ENCODE peak calls at places on chromosomes 4 and X, in six cellular contexts. N is SK-N-SH, A is GM12878, Y is HCT116, B is GM23338, F is A549. J is an unnamed sample.

GRCh38 chr4:88981571-88981970 is 75.4 kb downstream of the FAM13A start:
- DNase-seq in N (no peak), A (no peak), Y (no peak), B (no peak), F (no peak), J (no peak)

GRCh38 chrX:34288782-34289181 is 156.7 kb upstream of the FAM47A start:
- DNase-seq in N (no peak), A (no peak), Y (no peak), B (no peak), F (no peak), J (no peak)

GRCh38 chrX:6005856-6006255 is 222.8 kb downstream of the NLGN4X start:
- DNase-seq in N (no peak), A (no peak), Y (no peak), B (no peak), F (no peak), J (no peak)

GRCh38 chr4:153947998-153948397 is 159.1 kb upstream of the SFRP2 start:
- DNase-seq in N (no peak), A (no peak), Y (no peak), B (no peak), F (no peak), J (no peak)

GRCh38 chr4:39032218-39033085 is at the start of gene TMEM156:
- DNase-seq in N (no peak), A (peak; percentile 82), Y (no peak), B (no peak), F (peak; percentile 78), J (peak; percentile 81)

GRCh38 chr4:102606846-102607440 is 105.8 kb downstream of the NFKB1 start:
- DNase-seq in N (no peak), A (no peak), Y (no peak), B (no peak), F (no peak), J (no peak)

GRCh38 chrX:20968996-20969395 is 405.2 kb upstream of the CNKSR2 start:
- DNase-seq in N (no peak), A (no peak), Y (no peak), B (no peak), F (peak; percentile 11), J (no peak)

GRCh38 chrX:1657367-1658082 is 42.7 kb downstream of the ASMT start:
- DNase-seq in N (no peak), A (peak; percentile 62), Y (no peak), B (no peak), F (peak; percentile 66), J (peak; percentile 64)

GRCh38 chr4:38132140-38132673 is 172.0 kb downstream of the PTTG2 start:
- DNase-seq in N (peak; percentile 49), A (peak; percentile 100), Y (no peak), B (peak; percentile 48), F (no peak), J (no peak)

GRCh38 chr4:6302869-6303268 is 33.2 kb downstream of the WFS1 start:
- DNase-seq in N (no peak), A (no peak), Y (no peak), B (no peak), F (no peak), J (no peak)

GRCh38 chr4:88008133-88008621 is 742 bp downstream of the PKD2 start:
- DNase-seq in N (peak; percentile 81), A (no peak), Y (no peak), B (peak; percentile 86), F (peak; percentile 30), J (no peak)

GRCh38 chr4:37002625-37003024 is 241.9 kb upstream of the NWD2 start:
- DNase-seq in N (no peak), A (no peak), Y (no peak), B (no peak), F (no peak), J (no peak)

GRCh38 chrX:68934922-68935321 is 106.1 kb downstream of the EFNB1 start:
- DNase-seq in N (no peak), A (no peak), Y (no peak), B (no peak), F (no peak), J (no peak)

GRCh38 chr4:6688879-6689505 is 4.7 kb upstream of the S100P start:
- DNase-seq in N (no peak), A (no peak), Y (peak; percentile 75), B (peak; percentile 72), F (peak; percentile 82), J (no peak)

GRCh38 chr4:32775049-32775448 is 2054.9 kb downstream of the PCDH7 start:
- DNase-seq in N (peak; percentile 1), A (no peak), Y (peak; percentile 69), B (peak; percentile 69), F (peak; percentile 32), J (peak; percentile 5)

GRCh38 chr4:8578717-8579116 is 1.5 kb upstream of the GPR78 start:
- DNase-seq in N (no peak), A (no peak), Y (no peak), B (no peak), F (no peak), J (no peak)

GRCh38 chrX:140360284-140360683 is 144.6 kb downstream of the SOX3 start:
- DNase-seq in N (no peak), A (no peak), Y (no peak), B (no peak), F (no peak), J (no peak)

GRCh38 chrX:71637848-71638247 is 19.5 kb upstream of the CXCR3 start:
- DNase-seq in N (no peak), A (no peak), Y (no peak), B (no peak), F (no peak), J (no peak)

DNA sequence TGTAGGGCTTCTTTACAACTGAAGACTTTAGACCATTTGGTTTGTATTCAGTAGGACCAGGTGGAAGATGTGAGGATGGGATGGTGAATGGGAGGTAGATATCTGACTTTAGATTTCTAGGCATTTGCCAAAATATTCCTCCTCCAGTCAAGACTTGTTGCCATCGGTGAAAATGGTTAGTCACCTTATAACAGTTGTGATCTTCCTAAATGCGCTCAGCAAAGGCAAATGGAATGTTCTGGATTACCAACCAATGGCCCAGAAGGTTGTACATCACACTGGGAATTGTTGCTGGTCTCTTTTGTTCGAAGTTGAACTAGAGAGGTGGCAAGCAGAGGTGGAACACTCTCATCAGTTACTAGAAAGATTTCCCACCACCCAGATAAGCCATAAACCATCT is 33.9 kb downstream of the TMSB4X start:
- DNase-seq in N (no peak), A (no peak), Y (no peak), B (no peak), F (no peak), J (no peak)
- TF ChIP-seq REST in N (no peak), A (no peak), Y (no peak), B (no peak), F (no peak), J (no peak)

DNA sequence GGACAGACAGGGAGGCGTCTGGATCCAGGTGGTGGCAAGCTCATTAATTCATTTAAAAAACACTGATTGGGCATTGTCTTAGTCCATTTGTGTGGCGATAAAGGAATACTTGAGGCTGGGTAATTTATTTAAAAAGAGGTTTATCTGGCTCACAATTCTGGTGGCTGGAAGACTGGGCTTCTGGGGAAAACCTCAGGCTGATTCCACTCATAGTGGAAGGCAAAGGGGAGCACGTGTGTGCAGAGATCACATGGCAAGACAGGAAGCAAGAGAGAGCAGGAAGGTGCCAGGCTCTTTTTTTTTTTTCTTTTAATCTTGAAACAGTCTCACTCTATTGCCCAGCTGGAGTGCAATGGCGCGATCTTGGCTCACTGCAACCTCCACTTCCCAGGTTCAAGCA is 100.2 kb upstream of the METTL14 start:
- DNase-seq in N (no peak), A (no peak), Y (no peak), B (no peak), F (no peak), J (no peak)
- TF ChIP-seq CTCF in N (no peak), A (no peak), Y (no peak), B (no peak), F (no peak), J (no peak)

DNA sequence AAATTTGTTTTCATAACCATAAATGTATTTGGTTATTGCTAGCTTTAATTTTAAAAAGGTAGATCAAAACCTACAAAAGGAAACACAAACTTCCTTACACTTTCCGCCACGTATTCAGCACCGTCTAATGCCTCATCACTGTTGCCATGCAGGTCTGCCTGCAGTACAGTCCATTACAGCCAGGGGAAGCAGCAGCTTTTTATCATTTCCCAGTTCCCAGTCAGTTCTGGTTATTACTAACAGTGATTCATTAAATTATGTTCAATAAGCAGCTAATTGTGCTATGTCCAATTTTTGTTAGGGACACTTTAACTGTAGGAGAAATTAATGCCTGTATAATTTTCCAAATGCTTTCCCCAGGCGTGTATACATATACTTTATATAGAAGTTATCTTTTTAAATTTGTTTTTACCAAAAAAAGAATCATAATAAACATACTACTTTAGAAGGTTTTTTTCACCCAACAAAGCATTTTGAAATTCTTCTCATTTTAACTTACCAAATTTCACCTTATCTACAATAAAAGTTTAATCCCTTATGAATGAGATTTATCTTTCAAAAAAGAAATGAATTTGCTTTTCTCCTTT is 93.3 kb downstream of the ANXA3 start:
- DNase-seq in N (peak; percentile 57), A (no peak), Y (peak; percentile 49), B (peak; percentile 73), F (peak; percentile 83), J (peak; percentile 78)
- H3K4me3 ChIP-seq in N (no peak overlapping the region), A (no peak overlapping the region), Y (no peak overlapping the region), B (no peak overlapping the region), F (peak overlapping the region; percentile 17), J (no peak overlapping the region)

GRCh38 chr4:61443813-61444510 is 243.8 kb downstream of the ADGRL3 start:
- DNase-seq in N (no peak), A (no peak), Y (no peak), B (no peak), F (no peak), J (no peak)
- TF ChIP-seq REST in N (no peak), A (no peak), Y (no peak), B (no peak), F (no peak), J (no peak)

GRCh38 chrX:65601530-65602281 is 65.7 kb upstream of the MSN start:
- DNase-seq in N (no peak), A (no peak), Y (no peak), B (no peak), F (peak; percentile 28), J (peak; percentile 72)
- TF ChIP-seq CTCF in N (no peak), A (no peak), Y (no peak), B (no peak), F (no peak), J (no peak)

GRCh38 chrX:124098089-124098488 is 136.6 kb downstream of the STAG2 start:
- DNase-seq in N (peak; percentile 16), A (no peak), Y (no peak), B (peak; percentile 27), F (peak; percentile 28), J (no peak)
- H3K4me3 ChIP-seq in N (no peak overlapping the region), A (no peak overlapping the region), Y (no peak overlapping the region), B (no peak overlapping the region), F (no peak overlapping the region), J (no peak overlapping the region)

GRCh38 chrX:49064303-49064702 is 5.5 kb downstream of the CCDC120 start:
- DNase-seq in N (no peak), A (no peak), Y (no peak), B (no peak), F (no peak), J (no peak)
- TF ChIP-seq REST in N (no peak), A (no peak), Y (no peak), B (no peak), F (no peak), J (no peak)

GRCh38 chrX:153032397-153033118 is 23.7 kb upstream of the PNMA3 start:
- DNase-seq in N (peak; percentile 89), A (no peak), Y (peak; percentile 21), B (peak; percentile 64), F (peak; percentile 55), J (peak; percentile 62)
- TF ChIP-seq CTCF in N (peak; percentile 77), A (peak; percentile 66), Y (peak; percentile 64), B (peak; percentile 89), F (peak; percentile 80), J (peak; percentile 38)

GRCh38 chr4:143341186-143341755 is 4.6 kb downstream of the GAB1 start:
- DNase-seq in N (no peak), A (no peak), Y (no peak), B (no peak), F (no peak), J (no peak)
- H3K4me3 ChIP-seq in N (no peak overlapping the region), A (no peak overlapping the region), Y (no peak overlapping the region), B (no peak overlapping the region), F (no peak overlapping the region), J (no peak overlapping the region)

J was measured in HL-60.